ENCODE peak calls at places on chromosomes 16 and 17, in four cellular contexts. I is tibial artery, Z is fibroblast of pulmonary artery, B is progenitor cell of endocrine pancreas. V is an unnamed sample.
A peak's percentile ranks its signal among the peaks of the same experiment; 100 is the strongest.

GRCh38 chr16:1914084-1914608 is 4.1 kb downstream of the HS3ST6 start:
- DNase-seq in I (no peak), Z (no peak), B (no peak), V (no peak)

GRCh38 chr16:83619381-83620150 is 188.2 kb upstream of the HSBP1 start:
- DNase-seq in I (no peak), Z (no peak), B (no peak), V (no peak)

GRCh38 chr17:40111221-40112128 is 10.3 kb upstream of the MSL1 start:
- DNase-seq in I (peak; percentile 96), Z (peak; percentile 99), B (peak; percentile 65), V (peak; percentile 82)

GRCh38 chr17:64343833-64344637 is 46.6 kb downstream of the PECAM1 start:
- DNase-seq in I (peak; percentile 73), Z (peak; percentile 99), B (no peak), V (peak; percentile 47)

GRCh38 chr16:79369796-79370195 is 230.7 kb downstream of the MAF start:
- DNase-seq in I (no peak), Z (no peak), B (no peak), V (no peak)

GRCh38 chr16:11742041-11742535 is 569 bp downstream of the TXNDC11 start:
- DNase-seq in I (peak; percentile 28), Z (no peak), B (no peak), V (no peak)

GRCh38 chr17:67056746-67057490 is 12.6 kb downstream of the CACNG1 start:
- DNase-seq in I (no peak), Z (no peak), B (no peak), V (no peak)

GRCh38 chr17:29933379-29933778 is 3.4 kb upstream of the SSH2 start:
- DNase-seq in I (no peak), Z (peak; percentile 67), B (no peak), V (peak; percentile 20)

GRCh38 chr17:46126840-46127239 is 66.4 kb downstream of the KANSL1 start:
- DNase-seq in I (no peak), Z (no peak), B (no peak), V (no peak)

GRCh38 chr17:32794533-32795246 is 82.2 kb downstream of the MYO1D start:
- DNase-seq in I (no peak), Z (no peak), B (peak; percentile 15), V (no peak)

GRCh38 chr17:36851230-36851629 is 86.0 kb upstream of the LHX1 start:
- DNase-seq in I (no peak), Z (no peak), B (no peak), V (peak; percentile 32)

GRCh38 chr16:50838885-50839284 is 97.0 kb downstream of the CYLD start:
- DNase-seq in I (no peak), Z (no peak), B (no peak), V (no peak)

GRCh38 chr16:10519929-10520868 is 60.2 kb downstream of the EMP2 start:
- DNase-seq in I (no peak), Z (no peak), B (no peak), V (no peak)

GRCh38 chr16:81785138-81785924 is 6.2 kb downstream of the PLCG2 start:
- DNase-seq in I (no peak), Z (no peak), B (no peak), V (no peak)

GRCh38 chr17:44653954-44654353 is 2.3 kb upstream of the MEIOC start:
- DNase-seq in I (no peak), Z (no peak), B (no peak), V (no peak)

GRCh38 chr17:44651228-44651627 is 5.0 kb upstream of the MEIOC start:
- DNase-seq in I (no peak), Z (no peak), B (no peak), V (no peak)

GRCh38 chr17:44652727-44653126 is 3.5 kb upstream of the MEIOC start:
- DNase-seq in I (no peak), Z (no peak), B (no peak), V (no peak)

GRCh38 chr17:44653384-44653783 is 2.9 kb upstream of the MEIOC start:
- DNase-seq in I (no peak), Z (no peak), B (no peak), V (no peak)

DNA sequence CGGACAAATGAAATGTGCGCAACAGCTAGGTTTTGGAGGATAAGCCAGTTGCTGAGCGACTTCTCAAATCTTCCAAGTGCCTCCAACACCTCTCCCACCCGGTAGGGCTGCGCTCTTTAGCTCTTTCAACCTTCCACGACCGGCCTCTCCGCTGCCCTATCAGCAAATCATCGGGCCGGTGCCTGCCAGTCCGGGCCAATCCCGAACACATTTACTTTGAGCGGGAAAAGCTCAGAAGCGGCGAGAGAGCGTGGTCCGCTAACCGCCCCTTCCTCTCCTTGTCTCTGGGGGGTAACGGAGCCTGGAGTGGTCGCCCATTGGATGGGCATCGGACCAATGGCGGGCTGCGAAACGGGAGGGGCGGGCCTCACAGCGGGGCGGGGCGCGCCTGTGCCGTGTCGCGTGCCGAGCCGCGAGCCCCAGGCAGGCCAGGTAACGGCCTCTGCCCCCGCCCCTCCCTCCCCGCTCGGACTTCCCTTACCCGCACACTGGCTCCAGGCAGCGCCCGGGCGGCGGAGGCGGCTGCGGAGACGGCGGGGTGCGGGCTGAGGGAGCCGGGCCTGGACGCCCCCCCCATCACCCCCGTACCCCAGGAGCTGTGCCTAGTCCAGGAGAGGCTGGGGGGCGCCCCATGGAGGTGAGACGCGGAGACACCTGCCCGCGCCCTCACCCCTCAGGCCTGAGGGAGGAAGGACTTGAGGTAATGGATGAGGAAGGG is at the start of gene MEIOC:
- DNase-seq in I (no peak), Z (no peak), B (peak; percentile 27), V (no peak)
- TF ChIP-seq CTCF in I (no peak), Z (no peak), B (peak; percentile 18), V (no peak)

GRCh38 chr17:21374455-21375161 is 1.5 kb upstream of the KCNJ12 start:
- DNase-seq in I (no peak), Z (no peak), B (no peak), V (no peak)
- TF ChIP-seq CTCF in I (no peak), Z (no peak), B (no peak), V (no peak)

GRCh38 chr16:4285167-4285566 is 12.3 kb upstream of the TFAP4 start:
- DNase-seq in I (no peak), Z (no peak), B (no peak), V (no peak)

GRCh38 chr16:4290236-4290830 is 17.5 kb upstream of the TFAP4 start:
- DNase-seq in I (no peak), Z (peak; percentile 85), B (no peak), V (peak; percentile 75)

GRCh38 chr16:4291699-4292098 is 18.9 kb upstream of the TFAP4 start:
- DNase-seq in I (no peak), Z (no peak), B (no peak), V (no peak)

GRCh38 chr16:4283939-4284338 is 11.1 kb upstream of the TFAP4 start:
- DNase-seq in I (no peak), Z (no peak), B (no peak), V (peak; percentile 20)

DNA sequence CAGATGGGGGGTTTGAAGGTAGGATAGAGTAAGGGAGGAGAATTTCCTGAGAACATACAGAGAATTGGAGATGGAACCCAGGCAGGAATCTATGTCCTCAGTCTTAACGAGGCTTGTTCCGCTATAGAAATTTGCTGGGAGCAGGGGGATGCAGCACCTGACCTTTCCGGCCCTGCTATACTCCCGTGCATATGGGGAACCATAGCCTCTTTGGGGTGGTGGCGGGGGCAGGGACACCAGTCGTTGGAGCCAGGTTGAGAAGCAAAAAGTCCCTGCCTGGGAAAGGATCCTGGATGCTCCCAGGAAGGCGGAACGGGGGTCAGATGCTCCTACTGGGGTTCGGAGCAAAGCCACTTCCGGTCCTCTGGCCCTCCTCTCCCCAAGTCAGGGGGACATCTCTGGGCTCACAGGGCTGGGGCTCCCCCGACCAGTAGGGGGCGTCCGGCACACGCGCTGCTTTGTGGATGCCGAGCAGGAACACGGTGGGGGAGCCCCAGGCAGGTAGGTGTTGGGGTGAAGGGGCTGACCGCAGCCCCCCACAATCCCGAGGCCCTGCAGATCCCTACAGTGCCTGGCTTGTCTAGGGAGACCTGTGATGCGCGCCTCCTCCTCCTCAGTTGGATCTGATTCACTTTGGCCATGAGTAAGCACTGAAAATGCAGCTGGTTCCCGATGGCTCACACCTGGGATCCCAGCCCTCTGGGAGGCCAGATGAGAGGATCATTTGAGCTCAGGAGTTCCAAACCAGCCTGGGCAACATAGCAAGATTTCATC is 15.5 kb upstream of the TFAP4 start:
- DNase-seq in I (peak; percentile 62), Z (peak; percentile 51), B (peak; percentile 74), V (peak; percentile 44)
- TF ChIP-seq CTCF in I (peak; percentile 94), Z (peak; percentile 94), B (peak; percentile 95), V (peak; percentile 94)

GRCh38 chr17:74987418-74987908 is at the start of gene CDR2L:
- DNase-seq in I (peak; percentile 99), Z (peak; percentile 91), B (peak; percentile 92), V (peak; percentile 87)
- TF ChIP-seq CTCF in I (no peak), Z (no peak), B (peak; percentile 26), V (no peak)